ENCODE peak calls at places on chromosomes 5 and 9, in ten cellular contexts. One of them, this sample, is unnamed.
A peak's percentile ranks its signal among the peaks of the same experiment; 100 is the strongest.

GRCh38 chr9:91900057-91900816 is 49.8 kb downstream of the ROR2 start:
- DNase-seq in kidney: peak; percentile 79
- DNase-seq in astrocyte: no peak
- DNase-seq in AG04450: no peak
- DNase-seq in breast epithelium: no peak
- DNase-seq in psoas muscle: no peak
- DNase-seq in tibial artery: no peak
- DNase-seq in hepatocyte: peak; percentile 52
- DNase-seq in choroid plexus epithelial cell: peak; percentile 38
- DNase-seq in pancreas: peak; percentile 19
- DNase-seq in this sample: no peak

GRCh38 chr5:66647146-66647856 is 51.1 kb downstream of the MAST4 start:
- DNase-seq in AG04450: no peak
- DNase-seq in hepatocyte: no peak
- DNase-seq in choroid plexus epithelial cell: no peak
- DNase-seq in kidney: no peak
- DNase-seq in tibial artery: no peak
- DNase-seq in astrocyte: peak; percentile 66
- DNase-seq in pancreas: no peak
- DNase-seq in breast epithelium: no peak
- DNase-seq in psoas muscle: no peak
- DNase-seq in this sample: no peak

GRCh38 chr9:74960548-74960947 is 7.8 kb upstream of the C9orf40 start:
- DNase-seq in kidney: no peak
- DNase-seq in psoas muscle: no peak
- DNase-seq in astrocyte: peak; percentile 39
- DNase-seq in hepatocyte: peak; percentile 22
- DNase-seq in AG04450: peak; percentile 20
- DNase-seq in breast epithelium: no peak
- DNase-seq in tibial artery: no peak
- DNase-seq in pancreas: no peak
- DNase-seq in choroid plexus epithelial cell: peak; percentile 83
- DNase-seq in this sample: peak; percentile 91

GRCh38 chr5:178469011-178469974 is 120.9 kb downstream of the COL23A1 start:
- DNase-seq in tibial artery: no peak
- DNase-seq in pancreas: no peak
- DNase-seq in hepatocyte: no peak
- DNase-seq in psoas muscle: no peak
- DNase-seq in astrocyte: no peak
- DNase-seq in kidney: no peak
- DNase-seq in choroid plexus epithelial cell: no peak
- DNase-seq in AG04450: no peak
- DNase-seq in breast epithelium: no peak
- DNase-seq in this sample: no peak

GRCh38 chr5:20286512-20286911 is 298.5 kb upstream of the CDH18 start:
- DNase-seq in pancreas: no peak
- DNase-seq in breast epithelium: no peak
- DNase-seq in astrocyte: peak; percentile 66
- DNase-seq in AG04450: peak; percentile 24
- DNase-seq in kidney: no peak
- DNase-seq in psoas muscle: no peak
- DNase-seq in hepatocyte: no peak
- DNase-seq in tibial artery: no peak
- DNase-seq in choroid plexus epithelial cell: peak; percentile 73
- DNase-seq in this sample: no peak

GRCh38 chr9:124868511-124869465 is 6.9 kb downstream of the ARPC5L start:
- DNase-seq in AG04450: peak; percentile 16
- DNase-seq in pancreas: peak; percentile 85
- DNase-seq in tibial artery: peak; percentile 77
- DNase-seq in psoas muscle: peak; percentile 90
- DNase-seq in kidney: peak; percentile 96
- DNase-seq in astrocyte: peak; percentile 52
- DNase-seq in choroid plexus epithelial cell: peak; percentile 77
- DNase-seq in breast epithelium: peak; percentile 84
- DNase-seq in hepatocyte: peak; percentile 95
- DNase-seq in this sample: peak; percentile 96

GRCh38 chr5:179254638-179255271 is 90.5 kb downstream of the ADAMTS2 start:
- DNase-seq in AG04450: no peak
- DNase-seq in hepatocyte: no peak
- DNase-seq in psoas muscle: no peak
- DNase-seq in breast epithelium: no peak
- DNase-seq in choroid plexus epithelial cell: no peak
- DNase-seq in kidney: no peak
- DNase-seq in tibial artery: no peak
- DNase-seq in pancreas: no peak
- DNase-seq in astrocyte: no peak
- DNase-seq in this sample: no peak

GRCh38 chr5:1020461-1020961 is 11.9 kb downstream of the NKD2 start:
- DNase-seq in astrocyte: no peak
- DNase-seq in breast epithelium: no peak
- DNase-seq in kidney: peak; percentile 65
- DNase-seq in tibial artery: no peak
- DNase-seq in psoas muscle: no peak
- DNase-seq in hepatocyte: no peak
- DNase-seq in AG04450: no peak
- DNase-seq in choroid plexus epithelial cell: no peak
- DNase-seq in pancreas: no peak
- DNase-seq in this sample: no peak

GRCh38 chr5:56616454-56617160 is 198.7 kb upstream of the MAP3K1 start:
- DNase-seq in astrocyte: no peak
- DNase-seq in hepatocyte: no peak
- DNase-seq in tibial artery: no peak
- DNase-seq in psoas muscle: no peak
- DNase-seq in kidney: no peak
- DNase-seq in pancreas: no peak
- DNase-seq in AG04450: no peak
- DNase-seq in breast epithelium: peak; percentile 32
- DNase-seq in choroid plexus epithelial cell: no peak
- DNase-seq in this sample: no peak

DNA sequence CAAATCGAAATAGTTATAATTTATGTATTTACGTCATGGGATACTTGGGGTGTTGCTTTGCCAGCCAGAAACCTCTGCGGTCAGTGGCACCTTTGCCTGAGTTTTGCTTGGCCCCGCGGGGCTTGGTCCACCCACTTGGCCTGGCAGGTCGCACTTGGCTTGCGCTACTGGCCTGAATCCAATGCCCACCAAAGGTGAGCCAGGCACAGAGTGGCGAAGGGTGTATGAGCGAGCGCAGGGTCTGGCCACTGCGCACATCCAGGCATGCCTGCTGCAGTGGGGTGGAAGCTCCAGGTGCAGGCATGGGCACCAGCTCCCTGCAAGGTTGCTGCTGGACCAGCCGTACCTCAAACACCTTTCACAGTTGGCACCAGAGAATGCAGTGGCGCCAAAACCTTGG is 714.6 kb downstream of the CDH9 start:
- DNase-seq in kidney: peak; percentile 49
- DNase-seq in breast epithelium: no peak
- DNase-seq in astrocyte: no peak
- DNase-seq in choroid plexus epithelial cell: no peak
- DNase-seq in pancreas: no peak
- DNase-seq in AG04450: no peak
- DNase-seq in tibial artery: no peak
- DNase-seq in hepatocyte: no peak
- DNase-seq in psoas muscle: no peak
- DNase-seq in this sample: no peak
- H3K4me3 ChIP-seq in kidney: no peak overlapping the region
- H3K4me3 ChIP-seq in breast epithelium: no peak overlapping the region
- H3K4me3 ChIP-seq in astrocyte: no peak overlapping the region
- H3K4me3 ChIP-seq in choroid plexus epithelial cell: no peak overlapping the region
- H3K4me3 ChIP-seq in pancreas: no peak overlapping the region
- H3K4me3 ChIP-seq in AG04450: no peak overlapping the region
- H3K4me3 ChIP-seq in tibial artery: no peak overlapping the region
- H3K4me3 ChIP-seq in hepatocyte: no peak overlapping the region
- H3K4me3 ChIP-seq in psoas muscle: no peak overlapping the region
- H3K4me3 ChIP-seq in this sample: no peak overlapping the region

DNA sequence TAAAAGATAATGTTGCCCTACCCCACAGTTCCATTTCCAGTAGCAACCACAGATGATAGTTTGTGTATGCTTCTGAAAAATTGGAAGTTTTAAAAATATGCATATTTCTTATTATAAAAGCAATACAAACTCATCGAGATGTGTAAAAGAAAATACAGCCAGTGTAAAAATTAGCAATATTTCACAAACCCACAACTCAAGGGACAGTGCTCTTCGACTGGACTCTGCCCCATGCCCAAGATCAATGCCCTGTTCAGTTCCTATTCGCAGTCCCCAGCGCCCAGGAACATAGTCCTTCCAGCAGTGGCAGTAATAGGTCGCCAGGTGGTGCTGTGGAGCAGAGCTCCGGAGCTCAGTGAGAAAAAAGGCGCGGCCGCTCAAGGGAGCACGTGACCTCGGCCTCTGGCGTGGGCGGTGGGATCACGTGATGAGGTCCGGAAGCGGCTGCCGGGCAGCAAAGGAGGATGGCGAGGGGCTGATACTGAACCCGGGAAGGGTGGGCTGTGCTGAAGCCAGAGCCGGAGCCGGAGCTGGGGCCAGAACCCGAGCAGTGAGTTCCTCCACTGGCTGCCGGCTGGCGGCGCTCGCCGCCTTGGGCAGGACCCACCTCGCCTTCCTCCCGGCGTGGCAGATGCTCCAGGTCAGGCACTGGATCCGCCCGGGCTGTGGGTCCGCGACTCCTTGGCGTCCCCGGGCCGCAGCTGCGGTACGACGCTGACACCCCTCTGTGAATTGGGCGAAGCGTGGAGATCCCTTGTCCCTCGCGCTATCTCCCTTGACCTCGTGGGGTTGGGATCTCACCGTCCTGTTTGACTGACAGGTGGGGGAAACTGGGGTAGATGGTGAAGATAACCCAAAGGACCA is at the start of gene SLC36A1:
- DNase-seq in choroid plexus epithelial cell: peak; percentile 88
- DNase-seq in tibial artery: peak; percentile 94
- DNase-seq in astrocyte: peak; percentile 62
- DNase-seq in psoas muscle: peak; percentile 94
- DNase-seq in pancreas: peak; percentile 93
- DNase-seq in breast epithelium: peak; percentile 92
- DNase-seq in AG04450: peak; percentile 70
- DNase-seq in hepatocyte: peak; percentile 97
- DNase-seq in kidney: peak; percentile 98
- DNase-seq in this sample: peak; percentile 95
- TF ChIP-seq CTCF in choroid plexus epithelial cell: peak; percentile 95
- TF ChIP-seq CTCF in tibial artery: peak; percentile 96
- TF ChIP-seq CTCF in astrocyte: peak; percentile 92
- TF ChIP-seq CTCF in psoas muscle: peak; percentile 98
- TF ChIP-seq CTCF in pancreas: peak; percentile 91
- TF ChIP-seq CTCF in breast epithelium: peak; percentile 95
- TF ChIP-seq CTCF in AG04450: peak; percentile 98
- TF ChIP-seq CTCF in hepatocyte: peak; percentile 98
- TF ChIP-seq CTCF in kidney: peak; percentile 98
- TF ChIP-seq CTCF in this sample: peak; percentile 95

DNA sequence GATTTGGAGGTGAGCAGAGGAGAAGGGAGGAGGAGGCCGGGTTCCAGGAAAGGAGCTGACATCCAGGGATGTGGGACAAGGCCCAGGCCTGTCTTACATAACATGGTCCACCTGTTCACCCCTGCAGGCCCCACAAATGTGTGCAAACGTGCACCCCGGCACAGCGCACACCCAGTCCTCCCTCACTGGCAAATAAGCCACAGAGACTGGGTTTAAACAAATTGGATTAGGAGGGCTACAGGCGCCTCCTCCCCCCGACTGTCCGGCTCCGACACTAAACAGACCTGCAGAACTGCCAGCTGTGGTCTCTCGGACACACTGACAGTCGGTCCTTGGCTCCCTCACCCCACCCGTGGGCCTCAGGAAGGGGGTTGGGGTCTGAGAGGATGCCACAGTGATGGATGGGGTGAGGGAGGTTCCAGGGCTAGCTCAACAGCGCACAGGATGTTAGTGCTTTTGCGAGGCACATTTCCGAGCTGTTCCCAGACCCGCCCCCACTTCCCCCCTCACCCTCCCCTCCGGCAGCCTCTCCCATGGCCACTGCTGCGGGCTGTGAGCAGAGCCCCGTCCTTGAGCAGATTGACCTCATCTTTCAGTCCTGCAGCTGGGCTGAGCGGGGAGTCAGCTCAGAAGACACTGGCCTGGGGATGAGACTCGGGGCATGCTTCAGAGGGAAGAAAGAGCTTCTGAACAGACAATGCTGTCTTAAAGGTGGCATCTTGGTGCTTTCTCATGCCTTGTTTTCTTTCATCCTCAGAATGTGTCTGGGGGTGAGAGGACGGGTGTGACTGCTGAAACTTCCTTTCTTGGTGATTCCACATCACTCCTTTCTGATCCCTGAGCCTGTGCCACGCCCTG is 43.6 kb upstream of the IL17B start:
- DNase-seq in astrocyte: peak; percentile 82
- DNase-seq in choroid plexus epithelial cell: peak; percentile 90
- DNase-seq in tibial artery: no peak
- DNase-seq in AG04450: peak; percentile 95
- DNase-seq in pancreas: peak; percentile 30
- DNase-seq in kidney: peak; percentile 91
- DNase-seq in hepatocyte: peak; percentile 85
- DNase-seq in psoas muscle: peak; percentile 57
- DNase-seq in breast epithelium: no peak
- DNase-seq in this sample: peak; percentile 80
- H3K4me3 ChIP-seq in astrocyte: no peak overlapping the region
- H3K4me3 ChIP-seq in choroid plexus epithelial cell: no peak overlapping the region
- H3K4me3 ChIP-seq in tibial artery: peak overlapping the region; percentile 66
- H3K4me3 ChIP-seq in AG04450: peak overlapping the region; percentile 11
- H3K4me3 ChIP-seq in pancreas: no peak overlapping the region
- H3K4me3 ChIP-seq in kidney: no peak overlapping the region
- H3K4me3 ChIP-seq in hepatocyte: no peak overlapping the region
- H3K4me3 ChIP-seq in psoas muscle: no peak overlapping the region
- H3K4me3 ChIP-seq in breast epithelium: no peak overlapping the region
- H3K4me3 ChIP-seq in this sample: no peak overlapping the region

GRCh38 chr5:11047051-11047450 is 286.0 kb upstream of the DAP start:
- DNase-seq in kidney: no peak
- DNase-seq in choroid plexus epithelial cell: no peak
- DNase-seq in astrocyte: peak; percentile 2
- DNase-seq in tibial artery: no peak
- DNase-seq in psoas muscle: no peak
- DNase-seq in breast epithelium: no peak
- DNase-seq in AG04450: no peak
- DNase-seq in hepatocyte: no peak
- DNase-seq in pancreas: no peak
- DNase-seq in this sample: no peak

GRCh38 chr5:11050596-11051304 is 289.7 kb upstream of the DAP start:
- DNase-seq in AG04450: no peak
- DNase-seq in choroid plexus epithelial cell: no peak
- DNase-seq in hepatocyte: no peak
- DNase-seq in psoas muscle: no peak
- DNase-seq in tibial artery: no peak
- DNase-seq in astrocyte: peak; percentile 13
- DNase-seq in kidney: no peak
- DNase-seq in breast epithelium: no peak
- DNase-seq in pancreas: no peak
- DNase-seq in this sample: no peak

GRCh38 chr5:11047625-11048024 is 286.6 kb upstream of the DAP start:
- DNase-seq in astrocyte: no peak
- DNase-seq in AG04450: no peak
- DNase-seq in tibial artery: no peak
- DNase-seq in kidney: no peak
- DNase-seq in psoas muscle: no peak
- DNase-seq in pancreas: no peak
- DNase-seq in breast epithelium: no peak
- DNase-seq in choroid plexus epithelial cell: no peak
- DNase-seq in hepatocyte: no peak
- DNase-seq in this sample: no peak

GRCh38 chr5:11046160-11046559 is 285.1 kb upstream of the DAP start:
- DNase-seq in AG04450: no peak
- DNase-seq in tibial artery: no peak
- DNase-seq in astrocyte: no peak
- DNase-seq in hepatocyte: no peak
- DNase-seq in choroid plexus epithelial cell: peak; percentile 28
- DNase-seq in kidney: no peak
- DNase-seq in psoas muscle: no peak
- DNase-seq in breast epithelium: no peak
- DNase-seq in pancreas: no peak
- DNase-seq in this sample: peak; percentile 10

GRCh38 chr5:11048760-11049159 is 287.7 kb upstream of the DAP start:
- DNase-seq in tibial artery: no peak
- DNase-seq in breast epithelium: no peak
- DNase-seq in kidney: no peak
- DNase-seq in psoas muscle: no peak
- DNase-seq in hepatocyte: no peak
- DNase-seq in astrocyte: no peak
- DNase-seq in pancreas: no peak
- DNase-seq in choroid plexus epithelial cell: no peak
- DNase-seq in AG04450: no peak
- DNase-seq in this sample: no peak
- TF ChIP-seq CTCF in tibial artery: no peak
- TF ChIP-seq CTCF in breast epithelium: no peak
- TF ChIP-seq CTCF in kidney: peak; percentile 25
- TF ChIP-seq CTCF in psoas muscle: no peak
- TF ChIP-seq CTCF in hepatocyte: no peak
- TF ChIP-seq CTCF in astrocyte: no peak
- TF ChIP-seq CTCF in pancreas: no peak
- TF ChIP-seq CTCF in choroid plexus epithelial cell: no peak
- TF ChIP-seq CTCF in AG04450: no peak
- TF ChIP-seq CTCF in this sample: peak; percentile 4